ENCODE peak calls at places on chromosomes 5 and 9, in nine cellular contexts. K is stomach; E is CD8-positive, alpha-beta T cell; F is IMR-90; H is lower lobe of right lung; N is mesothelial cell of epicardium; S is epithelial cell of proximal tubule; D is coronary artery; X is RWPE1. L is an unnamed sample.

GRCh38 chr5:81852277-81853004 is 101.5 kb upstream of the SSBP2 start:
- DNase-seq in X (no peak), K (no peak), N (no peak), D (no peak), F (peak; percentile 34), H (peak; percentile 54), S (no peak), E (no peak), L (no peak)

GRCh38 chr5:181047921-181048320 is 7.9 kb downstream of the BTNL9 start:
- DNase-seq in N (no peak), S (no peak), E (no peak), X (no peak), D (no peak), K (no peak), H (no peak), F (no peak), L (no peak)

GRCh38 chr5:143699121-143699520 is 112.8 kb upstream of the HMHB1 start:
- DNase-seq in D (no peak), N (no peak), F (no peak), X (no peak), S (no peak), H (no peak), E (no peak), K (no peak), L (no peak)

GRCh38 chr9:120481248-120481647 is 98.7 kb downstream of the CDK5RAP2 start:
- DNase-seq in H (no peak), D (no peak), N (no peak), X (no peak), K (no peak), F (no peak), E (no peak), S (no peak), L (no peak)

GRCh38 chr9:88757406-88758010 is 222.5 kb downstream of the NXNL2 start:
- DNase-seq in F (peak; percentile 22), N (no peak), H (no peak), D (no peak), E (no peak), S (no peak), K (no peak), X (no peak), L (no peak)

GRCh38 chr5:178555771-178556211 is 34.4 kb downstream of the COL23A1 start:
- DNase-seq in F (no peak), D (no peak), E (no peak), N (no peak), S (no peak), K (no peak), X (no peak), H (no peak), L (no peak)

GRCh38 chr5:147661576-147661975 is 121.0 kb downstream of the JAKMIP2 start:
- DNase-seq in E (no peak), H (no peak), D (no peak), N (no peak), X (no peak), S (no peak), F (no peak), K (no peak), L (no peak)

GRCh38 chr5:114789773-114790402 is 379.8 kb downstream of the TRIM36 start:
- DNase-seq in S (peak; percentile 16), N (no peak), X (peak; percentile 12), E (no peak), F (no peak), K (no peak), H (no peak), D (no peak), L (no peak)

GRCh38 chr9:136275655-136276429 is 28.1 kb downstream of the CCDC187 start:
- DNase-seq in S (no peak), F (no peak), D (no peak), X (no peak), K (no peak), N (no peak), H (no peak), E (no peak), L (no peak)

GRCh38 chr9:94498801-94499454 is 56.0 kb upstream of the PCAT7 start:
- DNase-seq in N (no peak), H (no peak), D (no peak), X (no peak), S (no peak), K (no peak), E (no peak), F (no peak), L (no peak)

GRCh38 chr5:174275959-174276358 is 230.5 kb downstream of the NSG2 start:
- DNase-seq in X (no peak), E (no peak), H (no peak), S (no peak), K (no peak), D (no peak), N (no peak), F (no peak), L (no peak)

GRCh38 chr5:52727568-52727967 is 60.1 kb upstream of the ITGA1 start:
- DNase-seq in F (peak; percentile 73), E (no peak), N (no peak), D (no peak), H (no peak), X (peak; percentile 70), K (peak; percentile 31), S (no peak), L (no peak)

GRCh38 chr5:55577353-55578060 is 42.7 kb upstream of the PLPP1 start:
- DNase-seq in H (no peak), F (no peak), K (no peak), D (no peak), S (no peak), E (no peak), X (peak; percentile 32), N (no peak), L (no peak)

GRCh38 chr5:57719216-57719615 is 236.6 kb upstream of the ACTBL2 start:
- DNase-seq in F (no peak), H (no peak), X (no peak), N (no peak), K (no peak), E (no peak), D (no peak), S (no peak), L (no peak)

DNA sequence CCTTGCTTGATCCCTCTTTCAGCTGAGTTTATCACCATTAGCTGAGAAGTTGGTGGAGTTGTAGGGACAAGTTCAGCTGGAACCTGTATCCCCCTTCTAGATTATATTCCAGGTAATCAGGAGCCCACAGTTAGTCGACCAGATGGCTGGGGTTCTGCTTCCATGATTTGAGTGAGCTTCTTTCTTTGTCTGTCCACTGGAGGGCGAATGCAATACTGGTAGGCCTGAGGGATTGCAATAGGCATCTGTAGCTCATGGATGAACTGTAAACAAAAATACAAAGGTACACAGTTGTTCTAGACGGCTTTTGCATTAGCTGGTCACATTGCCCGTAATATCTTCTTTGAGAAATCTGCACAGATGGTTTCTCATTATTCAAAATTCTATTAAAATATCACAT is 88.9 kb downstream of the PCSK5 start:
- DNase-seq in E (no peak), K (no peak), H (no peak), D (no peak), F (peak; percentile 13), N (no peak), X (no peak), S (no peak), L (no peak)
- TF ChIP-seq CTCF in E (no peak), K (no peak), H (no peak), D (no peak), F (peak; percentile 23), N (no peak), X (no peak), S (peak; percentile 68), L (no peak)

GRCh38 chr5:72320022-72320898 is at the start of the genes MRPS27 and PTCD2:
- DNase-seq in X (peak; percentile 100), N (peak; percentile 87), D (peak; percentile 97), K (peak; percentile 95), F (peak; percentile 99), H (peak; percentile 97), S (peak; percentile 86), E (peak; percentile 89), L (peak; percentile 76)
- TF ChIP-seq CTCF in X (no peak), N (no peak), D (no peak), K (no peak), F (peak; percentile 3), H (no peak), S (peak; percentile 14), E (no peak), L (no peak)

GRCh38 chr5:61468483-61468865 is 136.4 kb downstream of the ZSWIM6 start:
- DNase-seq in E (no peak), D (no peak), X (no peak), N (no peak), S (no peak), H (no peak), F (no peak), K (no peak), L (no peak)
- TF ChIP-seq CTCF in E (no peak), D (no peak), X (no peak), N (no peak), S (peak; percentile 41), H (no peak), F (no peak), K (no peak), L (no peak)

GRCh38 chr5:135989686-135990085 is 34.9 kb upstream of the LECT2 start:
- DNase-seq in D (no peak), X (no peak), S (no peak), E (no peak), N (no peak), H (no peak), K (no peak), F (no peak), L (no peak)
- TF ChIP-seq CTCF in D (no peak), X (no peak), S (no peak), E (no peak), N (no peak), H (no peak), K (no peak), F (no peak), L (no peak)

DNA sequence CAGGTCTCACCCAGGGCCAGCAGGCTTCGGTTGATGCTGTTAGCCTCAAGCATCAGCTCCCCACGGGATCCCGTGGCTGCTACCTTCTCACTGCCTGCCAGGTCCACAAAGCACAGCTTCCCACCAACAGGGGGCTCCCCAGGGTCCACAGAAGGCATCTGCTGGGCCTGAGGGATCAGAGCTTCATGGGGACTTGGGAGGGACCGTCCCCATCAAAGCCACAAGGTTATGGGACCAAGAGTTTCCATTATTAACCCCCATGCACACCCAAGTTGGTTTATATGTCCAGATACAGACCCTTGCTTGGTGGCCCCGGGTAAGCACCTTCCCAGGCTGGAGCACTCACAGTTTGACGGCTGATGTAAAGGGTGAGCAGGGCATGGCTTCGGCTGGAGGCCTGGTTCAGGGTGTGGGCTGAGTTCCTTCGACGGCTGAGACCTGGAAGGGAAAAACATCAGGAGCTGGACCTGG is 3.0 kb downstream of the KIF12 start:
- DNase-seq in D (no peak), F (no peak), H (no peak), X (no peak), E (no peak), S (no peak), N (no peak), K (no peak), L (no peak)
- TF ChIP-seq CTCF in D (no peak), F (peak; percentile 13), H (no peak), X (no peak), E (no peak), S (peak; percentile 47), N (no peak), K (no peak), L (no peak)

L was measured in omental fat pad.